ENCODE peak calls at places on chromosomes 16 and 17, in four cellular contexts. S is H9, K is trophoblast cell, A is neuronal stem cell. Y is an unnamed sample.
A peak's percentile ranks its signal among the peaks of the same experiment; 100 is the strongest.

GRCh38 chr16:89700649-89701424 is 668 bp downstream of the SPATA2L start:
- DNase-seq in K (peak; percentile 74), S (peak; percentile 73), A (no peak), Y (peak; percentile 65)

GRCh38 chr17:17320188-17320910 is 17.2 kb downstream of the NT5M start:
- DNase-seq in A (no peak), K (no peak), S (no peak), Y (no peak)

GRCh38 chr17:37676115-37676925 is 33.1 kb upstream of the DDX52 start:
- DNase-seq in K (no peak), A (no peak), S (no peak), Y (peak; percentile 36)

GRCh38 chr16:28149016-28149888 is 62.5 kb downstream of the XPO6 start:
- DNase-seq in S (no peak), A (no peak), K (no peak), Y (peak; percentile 16)

GRCh38 chr17:15915996-15916395 is 28.9 kb upstream of the ADORA2B start:
- DNase-seq in A (no peak), K (no peak), S (no peak), Y (no peak)

GRCh38 chr17:28348979-28349378 is 8.3 kb downstream of the POLDIP2 start:
- DNase-seq in S (no peak), A (no peak), K (no peak), Y (no peak)

GRCh38 chr17:40551091-40551873 is 14.0 kb downstream of the CCR7 start:
- DNase-seq in K (no peak), S (no peak), A (no peak), Y (peak; percentile 98)

GRCh38 chr16:9091867-9092281 is 430 bp downstream of the HAPSTR1 start:
- DNase-seq in K (peak; percentile 12), S (no peak), A (peak; percentile 21), Y (peak; percentile 33)

GRCh38 chr16:17339764-17340541 is 130.8 kb downstream of the XYLT1 start:
- DNase-seq in A (no peak), K (no peak), S (no peak), Y (no peak)

GRCh38 chr16:89114159-89114981 is 20.7 kb downstream of the ACSF3 start:
- DNase-seq in S (peak; percentile 52), A (peak; percentile 48), K (no peak), Y (no peak)

GRCh38 chr17:74445156-74445555 is 13.3 kb downstream of the GPRC5C start:
- DNase-seq in S (no peak), K (no peak), A (no peak), Y (no peak)

GRCh38 chr16:12178251-12178990 is 201.9 kb downstream of the SNX29 start:
- DNase-seq in S (no peak), K (no peak), A (no peak), Y (peak; percentile 78)

GRCh38 chr16:74740795-74741304 is 33.8 kb downstream of the FA2H start:
- DNase-seq in A (no peak), K (no peak), S (no peak), Y (no peak)

GRCh38 chr17:57875109-57876022 is 25.5 kb upstream of the MRPS23 start:
- DNase-seq in A (peak; percentile 56), K (peak; percentile 72), S (peak; percentile 94), Y (peak; percentile 99)

GRCh38 chr17:57876023-57876865 is 26.4 kb upstream of the MRPS23 start:
- DNase-seq in K (no peak), S (peak; percentile 76), A (no peak), Y (no peak)

GRCh38 chr17:57874058-57874419 is 24.2 kb upstream of the MRPS23 start:
- DNase-seq in A (no peak), K (no peak), S (peak; percentile 30), Y (no peak)

GRCh38 chr17:57873261-57874057 is 23.6 kb upstream of the MRPS23 start:
- DNase-seq in K (no peak), S (peak; percentile 36), A (no peak), Y (no peak)

GRCh38 chr17:57874434-57875108 is 24.7 kb upstream of the MRPS23 start:
- DNase-seq in A (peak; percentile 78), S (peak; percentile 97), K (no peak), Y (peak; percentile 97)
- H2BK12ac ChIP-seq in A (peak overlapping the region; percentile 35), S (no peak overlapping the region), K (peak overlapping the region; percentile 92), Y (peak overlapping the region; percentile 98)

GRCh38 chr17:58337600-58338453 is 9.2 kb upstream of the TSPOAP1 start:
- DNase-seq in K (peak; percentile 45), A (no peak), S (peak; percentile 94), Y (peak; percentile 86)
- H3K18ac ChIP-seq in K (peak overlapping the region; percentile 69), A (peak overlapping the region; percentile 97), S (peak overlapping the region; percentile 95), Y (peak overlapping the region; percentile 65)

GRCh38 chr17:38676706-38677504 is 2.1 kb upstream of the EPOP start:
- DNase-seq in K (peak; percentile 96), A (peak; percentile 78), S (peak; percentile 95), Y (peak; percentile 81)
- H2AK5ac ChIP-seq in K (no peak overlapping the region), A (no peak overlapping the region), S (no peak overlapping the region), Y (no peak overlapping the region)

GRCh38 chr17:2511462-2512369 is at the start of gene METTL16:
- DNase-seq in S (peak; percentile 99), A (peak; percentile 97), K (peak; percentile 99), Y (peak; percentile 99)
- H2BK12ac ChIP-seq in S (no peak within 1 kb of the TSS), A (no peak within 1 kb of the TSS), K (no peak within 1 kb of the TSS), Y (no peak within 1 kb of the TSS)

GRCh38 chr17:59423137-59423703 is 91.8 kb downstream of the YPEL2 start:
- DNase-seq in S (no peak), K (peak; percentile 77), A (no peak), Y (peak; percentile 74)

GRCh38 chr17:59423903-59424302 is 92.4 kb downstream of the YPEL2 start:
- DNase-seq in S (no peak), A (no peak), K (no peak), Y (no peak)

GRCh38 chr17:59426031-59426430 is 94.6 kb downstream of the YPEL2 start:
- DNase-seq in K (no peak), A (no peak), S (no peak), Y (no peak)

GRCh38 chr17:59424331-59424730 is 92.9 kb downstream of the YPEL2 start:
- DNase-seq in K (no peak), A (no peak), S (no peak), Y (no peak)

DNA sequence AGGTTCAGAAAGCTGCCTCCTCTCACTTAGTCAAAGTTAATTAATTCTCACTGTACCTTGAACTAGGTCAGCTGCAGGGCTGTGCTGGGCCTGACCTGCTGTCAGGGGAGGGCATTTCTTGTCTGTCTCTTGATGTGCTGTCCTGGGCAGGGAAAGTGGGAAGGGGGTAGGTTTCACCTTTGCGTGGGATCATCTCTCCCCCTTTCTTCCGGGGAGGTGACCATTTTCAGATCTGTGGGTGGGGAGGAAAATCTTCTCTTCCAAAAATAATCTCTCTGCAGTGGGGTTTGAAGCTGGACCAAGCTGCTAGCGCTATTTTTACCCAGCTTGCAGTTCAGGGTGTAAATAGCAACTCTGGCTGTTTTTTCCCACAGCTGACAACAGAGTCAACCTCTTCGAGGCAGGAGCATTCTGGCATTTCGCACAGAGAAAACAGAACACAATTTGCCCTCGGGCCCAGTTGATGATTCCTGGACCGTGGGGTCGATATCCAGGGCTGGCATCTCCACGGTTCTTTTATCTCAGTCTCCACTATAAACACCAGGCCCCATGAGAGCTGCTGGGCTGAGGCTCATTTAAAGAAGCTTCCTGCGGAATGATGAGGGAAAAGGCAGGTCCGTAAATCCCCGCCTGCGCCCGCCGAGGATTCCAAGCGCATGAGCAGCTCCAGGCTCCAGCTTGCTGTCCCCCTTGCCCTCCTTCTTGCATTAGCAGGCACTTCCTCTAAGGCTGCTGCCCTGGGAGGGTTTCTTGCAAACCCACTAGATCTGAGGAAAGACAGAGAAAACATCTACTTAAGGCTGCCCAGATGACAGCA is 93.8 kb downstream of the YPEL2 start:
- DNase-seq in A (no peak), S (no peak), K (peak; percentile 94), Y (peak; percentile 92)
- H3K18ac ChIP-seq in A (peak overlapping the region; percentile 55), S (no peak overlapping the region), K (peak overlapping the region; percentile 91), Y (peak overlapping the region; percentile 95)

GRCh38 chr17:43363181-43363925 is 35.4 kb upstream of the ARL4D start:
- DNase-seq in K (no peak), S (no peak), A (no peak), Y (no peak)

GRCh38 chr17:43366809-43367587 is 31.8 kb upstream of the ARL4D start:
- DNase-seq in A (no peak), K (no peak), S (no peak), Y (no peak)

GRCh38 chr17:43365356-43365755 is 33.4 kb upstream of the ARL4D start:
- DNase-seq in K (no peak), S (no peak), A (no peak), Y (no peak)

GRCh38 chr17:43360739-43361498 is 37.9 kb upstream of the ARL4D start:
- DNase-seq in K (peak; percentile 100), A (peak; percentile 94), S (peak; percentile 98), Y (peak; percentile 100)

DNA sequence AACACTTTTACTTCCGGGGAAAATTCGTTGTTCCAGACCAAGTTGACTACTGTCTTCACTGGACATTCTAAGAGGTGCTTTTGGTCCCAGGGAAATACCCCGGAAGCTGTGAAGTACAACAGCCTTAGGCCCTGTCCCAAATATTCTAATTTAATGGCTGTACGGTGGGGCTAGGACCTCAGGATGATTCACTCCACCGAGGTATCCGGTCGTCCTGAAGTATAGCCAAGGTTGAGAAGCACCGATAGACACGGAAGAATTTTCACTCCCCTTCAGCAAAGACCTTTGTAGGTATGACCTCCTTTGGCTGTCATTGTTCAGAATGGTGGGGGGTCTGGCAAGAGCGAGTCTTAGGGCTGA is 34.9 kb upstream of the ARL4D start:
- DNase-seq in A (no peak), S (no peak), K (no peak), Y (no peak)
- H2AK5ac ChIP-seq in A (no peak overlapping the region), S (no peak overlapping the region), K (no peak overlapping the region), Y (no peak overlapping the region)

GRCh38 chr17:79211061-79211770 is 136.6 kb downstream of the ENGASE start:
- DNase-seq in A (no peak), S (no peak), K (no peak), Y (no peak)
- H2BK12ac ChIP-seq in A (peak overlapping the region; percentile 65), S (no peak overlapping the region), K (no peak overlapping the region), Y (no peak overlapping the region)

GRCh38 chr17:70405492-70406220 is 236.3 kb downstream of the KCNJ2 start:
- DNase-seq in K (no peak), S (no peak), A (no peak), Y (peak; percentile 97)
- H3K18ac ChIP-seq in K (no peak overlapping the region), S (no peak overlapping the region), A (no peak overlapping the region), Y (no peak overlapping the region)